ENCODE peak calls at places on chromosomes 3 and 15, in eight cellular contexts. One of them, this sample, is unnamed.

GRCh38 chr15:71237456-71238188 is 122.4 kb downstream of the THSD4 start:
- DNase-seq in GM06990: no peak
- DNase-seq in lung: no peak
- DNase-seq in astrocyte: peak; percentile 95
- DNase-seq in tibial artery: no peak
- DNase-seq in left lung: no peak
- DNase-seq in bronchial epithelial cell: peak; percentile 99
- DNase-seq in fibroblast of lung: peak; percentile 95
- DNase-seq in this sample: peak; percentile 98

GRCh38 chr3:50675179-50676030 is 678 bp downstream of the DOCK3 start:
- DNase-seq in GM06990: no peak
- DNase-seq in lung: no peak
- DNase-seq in astrocyte: no peak
- DNase-seq in tibial artery: no peak
- DNase-seq in left lung: peak; percentile 85
- DNase-seq in bronchial epithelial cell: no peak
- DNase-seq in fibroblast of lung: no peak
- DNase-seq in this sample: no peak

GRCh38 chr15:86327230-86327865 is 247.7 kb downstream of the AGBL1 start:
- DNase-seq in GM06990: no peak
- DNase-seq in lung: no peak
- DNase-seq in astrocyte: peak; percentile 10
- DNase-seq in tibial artery: no peak
- DNase-seq in left lung: no peak
- DNase-seq in bronchial epithelial cell: peak; percentile 85
- DNase-seq in fibroblast of lung: peak; percentile 8
- DNase-seq in this sample: no peak

GRCh38 chr15:85412956-85413854 is 32.8 kb downstream of the AKAP13 start:
- DNase-seq in GM06990: peak; percentile 72
- DNase-seq in lung: peak; percentile 50
- DNase-seq in astrocyte: peak; percentile 90
- DNase-seq in tibial artery: peak; percentile 78
- DNase-seq in left lung: peak; percentile 62
- DNase-seq in bronchial epithelial cell: peak; percentile 97
- DNase-seq in fibroblast of lung: peak; percentile 93
- DNase-seq in this sample: peak; percentile 74

GRCh38 chr3:71051893-71052687 is 531.4 kb downstream of the FOXP1 start:
- DNase-seq in GM06990: no peak
- DNase-seq in lung: no peak
- DNase-seq in astrocyte: no peak
- DNase-seq in tibial artery: no peak
- DNase-seq in left lung: no peak
- DNase-seq in bronchial epithelial cell: no peak
- DNase-seq in fibroblast of lung: no peak
- DNase-seq in this sample: peak; percentile 67

GRCh38 chr3:10753964-10754363 is 62.1 kb upstream of the SLC6A11 start:
- DNase-seq in GM06990: no peak
- DNase-seq in lung: no peak
- DNase-seq in astrocyte: peak; percentile 14
- DNase-seq in tibial artery: no peak
- DNase-seq in left lung: no peak
- DNase-seq in bronchial epithelial cell: peak; percentile 34
- DNase-seq in fibroblast of lung: peak; percentile 32
- DNase-seq in this sample: peak; percentile 46

GRCh38 chr15:69126054-69126469 is 34.4 kb upstream of the GLCE start:
- DNase-seq in GM06990: no peak
- DNase-seq in lung: peak; percentile 58
- DNase-seq in astrocyte: peak; percentile 39
- DNase-seq in tibial artery: no peak
- DNase-seq in left lung: no peak
- DNase-seq in bronchial epithelial cell: peak; percentile 7
- DNase-seq in fibroblast of lung: peak; percentile 45
- DNase-seq in this sample: peak; percentile 94

GRCh38 chr3:122942937-122943827 is 84.4 kb downstream of the SEMA5B start:
- DNase-seq in GM06990: peak; percentile 46
- DNase-seq in lung: peak; percentile 81
- DNase-seq in astrocyte: peak; percentile 24
- DNase-seq in tibial artery: peak; percentile 87
- DNase-seq in left lung: peak; percentile 86
- DNase-seq in bronchial epithelial cell: peak; percentile 34
- DNase-seq in fibroblast of lung: peak; percentile 39
- DNase-seq in this sample: peak; percentile 58

GRCh38 chr3:139774570-139775302 is 97.0 kb upstream of the NMNAT3 start:
- DNase-seq in GM06990: no peak
- DNase-seq in lung: no peak
- DNase-seq in astrocyte: peak; percentile 87
- DNase-seq in tibial artery: no peak
- DNase-seq in left lung: no peak
- DNase-seq in bronchial epithelial cell: no peak
- DNase-seq in fibroblast of lung: peak; percentile 88
- DNase-seq in this sample: no peak

GRCh38 chr3:71991051-71991450 is 206.1 kb upstream of the PROK2 start:
- DNase-seq in GM06990: no peak
- DNase-seq in lung: no peak
- DNase-seq in astrocyte: no peak
- DNase-seq in tibial artery: no peak
- DNase-seq in left lung: no peak
- DNase-seq in bronchial epithelial cell: no peak
- DNase-seq in fibroblast of lung: no peak
- DNase-seq in this sample: no peak

GRCh38 chr15:56019819-56020218 is 26.4 kb upstream of the NEDD4 start:
- DNase-seq in GM06990: no peak
- DNase-seq in lung: no peak
- DNase-seq in astrocyte: no peak
- DNase-seq in tibial artery: no peak
- DNase-seq in left lung: no peak
- DNase-seq in bronchial epithelial cell: no peak
- DNase-seq in fibroblast of lung: no peak
- DNase-seq in this sample: no peak

GRCh38 chr15:56019060-56019793 is 25.8 kb upstream of the NEDD4 start:
- DNase-seq in GM06990: no peak
- DNase-seq in lung: no peak
- DNase-seq in astrocyte: peak; percentile 10
- DNase-seq in tibial artery: no peak
- DNase-seq in left lung: no peak
- DNase-seq in bronchial epithelial cell: peak; percentile 70
- DNase-seq in fibroblast of lung: peak; percentile 20
- DNase-seq in this sample: no peak

GRCh38 chr15:56017511-56017910 is 24.1 kb upstream of the NEDD4 start:
- DNase-seq in GM06990: no peak
- DNase-seq in lung: no peak
- DNase-seq in astrocyte: no peak
- DNase-seq in tibial artery: no peak
- DNase-seq in left lung: no peak
- DNase-seq in bronchial epithelial cell: no peak
- DNase-seq in fibroblast of lung: no peak
- DNase-seq in this sample: no peak

GRCh38 chr15:56016281-56016680 is 22.9 kb upstream of the NEDD4 start:
- DNase-seq in GM06990: no peak
- DNase-seq in lung: no peak
- DNase-seq in astrocyte: no peak
- DNase-seq in tibial artery: no peak
- DNase-seq in left lung: no peak
- DNase-seq in bronchial epithelial cell: no peak
- DNase-seq in fibroblast of lung: no peak
- DNase-seq in this sample: no peak

DNA sequence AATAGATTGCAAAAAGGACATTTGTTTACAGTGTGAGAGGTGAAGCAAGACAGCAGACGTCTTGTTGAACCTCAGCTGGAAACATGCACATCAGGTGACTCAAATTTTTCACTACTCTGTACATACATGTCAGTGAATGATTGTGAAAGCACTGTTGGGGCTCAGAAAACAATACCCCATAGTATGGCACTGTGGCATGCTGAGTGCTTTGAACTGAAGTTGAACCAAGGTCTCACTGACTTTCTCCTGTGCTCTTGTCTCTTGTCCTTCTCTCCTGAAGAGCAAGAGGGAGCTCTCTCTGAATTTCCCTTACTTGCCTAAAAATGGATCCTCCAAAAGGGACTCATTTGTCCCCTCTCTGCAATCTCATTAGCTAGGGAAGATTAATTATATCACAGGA is 24.5 kb upstream of the NEDD4 start:
- DNase-seq in GM06990: no peak
- DNase-seq in lung: no peak
- DNase-seq in astrocyte: no peak
- DNase-seq in tibial artery: no peak
- DNase-seq in left lung: no peak
- DNase-seq in bronchial epithelial cell: peak; percentile 76
- DNase-seq in fibroblast of lung: no peak
- DNase-seq in this sample: no peak
- H3K4me3 ChIP-seq in GM06990: no peak overlapping the region
- H3K4me3 ChIP-seq in lung: no peak overlapping the region
- H3K4me3 ChIP-seq in astrocyte: no peak overlapping the region
- H3K4me3 ChIP-seq in tibial artery: no peak overlapping the region
- H3K4me3 ChIP-seq in left lung: no peak overlapping the region
- H3K4me3 ChIP-seq in bronchial epithelial cell: no peak overlapping the region
- H3K4me3 ChIP-seq in fibroblast of lung: no peak overlapping the region
- H3K4me3 ChIP-seq in this sample: no peak overlapping the region

DNA sequence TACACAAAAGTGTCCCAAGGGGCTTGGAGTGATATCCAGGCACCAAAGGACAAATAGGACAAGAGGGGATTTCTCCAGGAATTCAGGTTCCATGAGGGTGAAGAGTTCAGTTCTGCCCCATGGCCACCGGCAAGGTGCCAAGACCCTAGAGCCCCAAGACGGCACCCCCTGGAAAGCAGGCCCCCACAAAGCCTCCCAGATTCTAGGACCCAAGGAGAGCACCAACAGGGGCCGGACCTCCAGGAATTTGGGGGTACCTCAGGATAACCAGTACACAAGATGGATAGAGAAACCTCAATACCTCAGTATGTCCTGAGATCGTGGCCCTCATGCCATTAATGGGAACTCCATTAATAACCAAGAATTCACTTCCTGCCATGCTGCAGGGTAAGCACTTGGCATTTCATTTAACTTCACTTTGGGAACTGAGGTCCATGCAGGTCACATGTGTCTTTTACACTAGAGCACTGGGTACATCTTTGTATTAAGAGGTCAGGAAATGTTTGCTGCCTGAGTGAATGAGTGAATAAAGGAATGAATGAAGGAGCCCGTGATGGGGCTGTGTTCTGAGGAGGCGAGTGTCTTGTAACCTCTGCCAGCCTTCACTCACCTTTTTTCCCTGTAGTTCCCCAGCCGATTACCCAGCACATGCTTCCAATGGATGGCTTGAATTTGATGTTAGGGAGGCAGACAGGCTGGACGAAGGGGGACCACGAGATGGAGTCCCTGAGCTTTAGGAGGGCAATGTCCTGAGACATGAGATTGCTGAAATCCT is 15.5 kb upstream of the PRSS50 start:
- DNase-seq in GM06990: no peak
- DNase-seq in lung: peak; percentile 22
- DNase-seq in astrocyte: no peak
- DNase-seq in tibial artery: no peak
- DNase-seq in left lung: no peak
- DNase-seq in bronchial epithelial cell: peak; percentile 12
- DNase-seq in fibroblast of lung: no peak
- DNase-seq in this sample: peak; percentile 17
- TF ChIP-seq CTCF in GM06990: peak; percentile 4
- TF ChIP-seq CTCF in lung: no peak
- TF ChIP-seq CTCF in astrocyte: no peak
- TF ChIP-seq CTCF in tibial artery: no peak
- TF ChIP-seq CTCF in left lung: no peak
- TF ChIP-seq CTCF in bronchial epithelial cell: no peak
- TF ChIP-seq CTCF in fibroblast of lung: peak; percentile 17
- TF ChIP-seq CTCF in this sample: peak; percentile 33

GRCh38 chr3:169268942-169269460 is 394.5 kb downstream of the MECOM start:
- DNase-seq in GM06990: no peak
- DNase-seq in lung: no peak
- DNase-seq in astrocyte: no peak
- DNase-seq in tibial artery: no peak
- DNase-seq in left lung: no peak
- DNase-seq in bronchial epithelial cell: no peak
- DNase-seq in fibroblast of lung: no peak
- DNase-seq in this sample: no peak

GRCh38 chr3:169266351-169266750 is 397.2 kb downstream of the MECOM start:
- DNase-seq in GM06990: no peak
- DNase-seq in lung: no peak
- DNase-seq in astrocyte: no peak
- DNase-seq in tibial artery: no peak
- DNase-seq in left lung: no peak
- DNase-seq in bronchial epithelial cell: no peak
- DNase-seq in fibroblast of lung: no peak
- DNase-seq in this sample: no peak

GRCh38 chr3:169264711-169265110 is 398.8 kb downstream of the MECOM start:
- DNase-seq in GM06990: no peak
- DNase-seq in lung: no peak
- DNase-seq in astrocyte: peak; percentile 47
- DNase-seq in tibial artery: no peak
- DNase-seq in left lung: no peak
- DNase-seq in bronchial epithelial cell: peak; percentile 58
- DNase-seq in fibroblast of lung: peak; percentile 64
- DNase-seq in this sample: peak; percentile 77

GRCh38 chr3:169266986-169267385 is 396.5 kb downstream of the MECOM start:
- DNase-seq in GM06990: no peak
- DNase-seq in lung: no peak
- DNase-seq in astrocyte: no peak
- DNase-seq in tibial artery: no peak
- DNase-seq in left lung: no peak
- DNase-seq in bronchial epithelial cell: no peak
- DNase-seq in fibroblast of lung: no peak
- DNase-seq in this sample: no peak

GRCh38 chr3:169268286-169268776 is 395.2 kb downstream of the MECOM start:
- DNase-seq in GM06990: no peak
- DNase-seq in lung: no peak
- DNase-seq in astrocyte: no peak
- DNase-seq in tibial artery: no peak
- DNase-seq in left lung: no peak
- DNase-seq in bronchial epithelial cell: no peak
- DNase-seq in fibroblast of lung: peak; percentile 27
- DNase-seq in this sample: no peak
- H3K4me3 ChIP-seq in GM06990: no peak overlapping the region
- H3K4me3 ChIP-seq in lung: no peak overlapping the region
- H3K4me3 ChIP-seq in astrocyte: no peak overlapping the region
- H3K4me3 ChIP-seq in tibial artery: no peak overlapping the region
- H3K4me3 ChIP-seq in left lung: no peak overlapping the region
- H3K4me3 ChIP-seq in bronchial epithelial cell: no peak overlapping the region
- H3K4me3 ChIP-seq in fibroblast of lung: no peak overlapping the region
- H3K4me3 ChIP-seq in this sample: no peak overlapping the region

DNA sequence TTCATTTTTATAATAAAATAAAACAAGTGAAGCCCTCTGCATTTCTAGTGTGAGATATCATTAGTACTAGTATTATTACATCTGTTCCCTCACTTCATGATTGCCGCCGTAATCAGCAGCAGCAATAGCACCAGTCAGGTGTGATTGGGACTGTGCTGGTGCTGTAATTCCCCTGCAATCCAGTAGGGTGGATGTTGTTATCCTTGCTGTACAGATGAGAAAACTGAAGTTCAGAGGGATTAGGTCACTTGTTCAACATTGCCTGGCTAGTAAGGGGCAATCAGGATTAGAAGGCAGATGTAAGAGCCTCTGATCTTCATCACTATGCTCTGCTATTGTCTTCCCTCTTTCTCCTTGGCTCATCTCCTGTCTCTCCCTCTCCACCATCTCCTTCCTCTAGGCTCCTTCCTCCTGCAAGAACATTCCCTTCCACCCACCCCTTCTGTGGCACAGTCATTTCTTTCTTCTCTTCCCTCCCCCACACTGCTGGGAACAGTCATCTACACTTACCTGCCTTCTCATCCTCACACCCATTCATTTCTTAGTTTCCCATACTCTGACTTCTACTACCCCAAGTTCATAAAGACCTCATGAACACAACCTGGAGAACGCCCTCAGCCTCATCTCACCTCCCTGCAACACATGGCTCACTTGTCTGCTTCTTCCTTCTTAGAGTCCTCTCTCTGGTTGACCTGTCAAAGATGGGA is 29.7 kb downstream of the CRYGS start:
- DNase-seq in GM06990: no peak
- DNase-seq in lung: no peak
- DNase-seq in astrocyte: no peak
- DNase-seq in tibial artery: no peak
- DNase-seq in left lung: no peak
- DNase-seq in bronchial epithelial cell: peak; percentile 44
- DNase-seq in fibroblast of lung: no peak
- DNase-seq in this sample: peak; percentile 19
- TF ChIP-seq CTCF in GM06990: peak; percentile 38
- TF ChIP-seq CTCF in lung: no peak
- TF ChIP-seq CTCF in astrocyte: peak; percentile 42
- TF ChIP-seq CTCF in tibial artery: no peak
- TF ChIP-seq CTCF in left lung: no peak
- TF ChIP-seq CTCF in bronchial epithelial cell: peak; percentile 44
- TF ChIP-seq CTCF in fibroblast of lung: no peak
- TF ChIP-seq CTCF in this sample: peak; percentile 50

This sample was measured in cardiac fibroblast.